ENCODE peak calls at places on chromosome 15, in six cellular contexts. One of them, this sample, is unnamed.
A peak's percentile ranks its signal among the peaks of the same experiment; 100 is the strongest.

GRCh38 chr15:67190326-67190725 is 64.1 kb downstream of the AAGAB start:
- DNase-seq in AG04449: no peak
- DNase-seq in cardiac fibroblast: no peak
- DNase-seq in A549: peak; percentile 11
- DNase-seq in mammary epithelial cell: no peak
- DNase-seq in CD8-positive, alpha-beta T cell: no peak
- DNase-seq in this sample: no peak

GRCh38 chr15:46111730-46112129 is 476.9 kb downstream of the SQOR start:
- DNase-seq in AG04449: no peak
- DNase-seq in cardiac fibroblast: no peak
- DNase-seq in A549: no peak
- DNase-seq in mammary epithelial cell: no peak
- DNase-seq in CD8-positive, alpha-beta T cell: no peak
- DNase-seq in this sample: no peak

GRCh38 chr15:40825661-40826088 is 2.8 kb downstream of the PPP1R14D start:
- DNase-seq in AG04449: no peak
- DNase-seq in cardiac fibroblast: peak; percentile 11
- DNase-seq in A549: peak; percentile 57
- DNase-seq in mammary epithelial cell: peak; percentile 49
- DNase-seq in CD8-positive, alpha-beta T cell: no peak
- DNase-seq in this sample: peak; percentile 52

GRCh38 chr15:67136802-67137201 is 71.4 kb downstream of the SMAD3 start:
- DNase-seq in AG04449: no peak
- DNase-seq in cardiac fibroblast: no peak
- DNase-seq in A549: no peak
- DNase-seq in mammary epithelial cell: no peak
- DNase-seq in CD8-positive, alpha-beta T cell: no peak
- DNase-seq in this sample: no peak

GRCh38 chr15:33553157-33553556 is 242.4 kb downstream of the RYR3 start:
- DNase-seq in AG04449: no peak
- DNase-seq in cardiac fibroblast: no peak
- DNase-seq in A549: no peak
- DNase-seq in mammary epithelial cell: no peak
- DNase-seq in CD8-positive, alpha-beta T cell: no peak
- DNase-seq in this sample: no peak

GRCh38 chr15:95024388-95024787 is 793.0 kb downstream of the MCTP2 start:
- DNase-seq in AG04449: no peak
- DNase-seq in cardiac fibroblast: peak; percentile 65
- DNase-seq in A549: peak; percentile 36
- DNase-seq in mammary epithelial cell: peak; percentile 37
- DNase-seq in CD8-positive, alpha-beta T cell: no peak
- DNase-seq in this sample: peak; percentile 7

GRCh38 chr15:32723171-32723948 is 5.6 kb downstream of the GREM1 start:
- DNase-seq in AG04449: no peak
- DNase-seq in cardiac fibroblast: no peak
- DNase-seq in A549: no peak
- DNase-seq in mammary epithelial cell: no peak
- DNase-seq in CD8-positive, alpha-beta T cell: no peak
- DNase-seq in this sample: no peak

GRCh38 chr15:77853008-77853328 is 220.3 kb upstream of the LINGO1 start:
- DNase-seq in AG04449: no peak
- DNase-seq in cardiac fibroblast: no peak
- DNase-seq in A549: no peak
- DNase-seq in mammary epithelial cell: no peak
- DNase-seq in CD8-positive, alpha-beta T cell: no peak
- DNase-seq in this sample: no peak

GRCh38 chr15:77733579-77734300 is 101.0 kb upstream of the LINGO1 start:
- DNase-seq in AG04449: no peak
- DNase-seq in cardiac fibroblast: no peak
- DNase-seq in A549: no peak
- DNase-seq in mammary epithelial cell: no peak
- DNase-seq in CD8-positive, alpha-beta T cell: no peak
- DNase-seq in this sample: no peak

GRCh38 chr15:48766196-48766595 is 44.7 kb downstream of the CEP152 start:
- DNase-seq in AG04449: no peak
- DNase-seq in cardiac fibroblast: peak; percentile 39
- DNase-seq in A549: peak; percentile 2
- DNase-seq in mammary epithelial cell: no peak
- DNase-seq in CD8-positive, alpha-beta T cell: no peak
- DNase-seq in this sample: no peak

GRCh38 chr15:90075420-90076289 is 26.6 kb downstream of the IDH2 start:
- DNase-seq in AG04449: no peak
- DNase-seq in cardiac fibroblast: no peak
- DNase-seq in A549: no peak
- DNase-seq in mammary epithelial cell: peak; percentile 86
- DNase-seq in CD8-positive, alpha-beta T cell: no peak
- DNase-seq in this sample: no peak

GRCh38 chr15:39623550-39623931 is 42.7 kb downstream of the THBS1 start:
- DNase-seq in AG04449: no peak
- DNase-seq in cardiac fibroblast: no peak
- DNase-seq in A549: no peak
- DNase-seq in mammary epithelial cell: no peak
- DNase-seq in CD8-positive, alpha-beta T cell: peak; percentile 66
- DNase-seq in this sample: no peak

GRCh38 chr15:68510558-68510957 is 68.2 kb upstream of the CORO2B start:
- DNase-seq in AG04449: no peak
- DNase-seq in cardiac fibroblast: no peak
- DNase-seq in A549: no peak
- DNase-seq in mammary epithelial cell: no peak
- DNase-seq in CD8-positive, alpha-beta T cell: no peak
- DNase-seq in this sample: no peak

GRCh38 chr15:57218826-57219576 is 157.3 kb upstream of the CGNL1 start:
- DNase-seq in AG04449: peak; percentile 93
- DNase-seq in cardiac fibroblast: peak; percentile 88
- DNase-seq in A549: peak; percentile 54
- DNase-seq in mammary epithelial cell: peak; percentile 15
- DNase-seq in CD8-positive, alpha-beta T cell: no peak
- DNase-seq in this sample: peak; percentile 92

GRCh38 chr15:31440754-31441298 is 114.2 kb downstream of the KLF13 start:
- DNase-seq in AG04449: no peak
- DNase-seq in cardiac fibroblast: peak; percentile 43
- DNase-seq in A549: no peak
- DNase-seq in mammary epithelial cell: no peak
- DNase-seq in CD8-positive, alpha-beta T cell: no peak
- DNase-seq in this sample: no peak

DNA sequence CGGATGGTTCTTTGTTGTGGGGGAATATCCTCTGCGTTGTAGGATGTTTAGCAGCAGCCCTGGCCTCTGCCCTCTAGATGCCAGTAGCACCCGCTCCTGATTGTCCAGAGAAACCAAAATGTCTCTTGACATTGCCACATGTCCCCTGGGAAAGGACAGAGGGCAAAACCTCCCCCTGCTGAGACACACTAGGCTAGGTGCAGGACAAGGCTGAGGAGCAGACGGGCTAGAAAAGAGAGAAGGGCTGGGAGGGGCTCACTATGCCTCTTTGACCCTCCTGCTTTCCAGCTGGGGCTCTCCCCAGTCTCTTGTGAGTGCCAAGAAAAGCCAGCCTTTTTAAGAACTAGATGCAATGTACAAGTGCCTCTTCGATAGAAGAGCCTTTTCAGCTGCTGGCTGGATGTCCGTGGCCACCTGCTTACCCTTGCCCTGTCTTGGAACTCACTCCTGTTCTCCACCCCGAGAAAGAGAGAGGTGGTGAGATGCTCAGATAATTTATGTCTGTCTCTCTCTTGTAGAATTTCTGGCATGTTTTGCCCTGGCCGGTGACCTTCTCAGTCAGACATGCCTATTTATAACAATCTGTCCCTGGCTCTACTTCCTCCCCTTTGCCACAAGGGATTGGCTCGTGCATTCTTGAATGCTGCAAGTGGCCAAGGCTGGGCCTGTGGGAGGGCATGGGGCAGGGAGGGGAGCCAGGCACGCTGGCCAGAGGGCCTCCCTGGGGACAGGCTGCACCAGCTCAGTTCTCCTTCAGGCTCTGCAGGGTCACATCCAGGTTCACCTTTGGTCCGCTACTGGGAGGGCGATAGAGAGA is 142.6 kb downstream of the RPLP1 start:
- DNase-seq in AG04449: no peak
- DNase-seq in cardiac fibroblast: no peak
- DNase-seq in A549: peak; percentile 56
- DNase-seq in mammary epithelial cell: no peak
- DNase-seq in CD8-positive, alpha-beta T cell: no peak
- DNase-seq in this sample: no peak
- H3K4me3 ChIP-seq in AG04449: no peak overlapping the region
- H3K4me3 ChIP-seq in cardiac fibroblast: no peak overlapping the region
- H3K4me3 ChIP-seq in A549: peak overlapping the region; percentile 7
- H3K4me3 ChIP-seq in mammary epithelial cell: no peak overlapping the region
- H3K4me3 ChIP-seq in CD8-positive, alpha-beta T cell: no peak overlapping the region
- H3K4me3 ChIP-seq in this sample: no peak overlapping the region

GRCh38 chr15:26866298-26867198 is at the start of gene GABRA5:
- DNase-seq in AG04449: no peak
- DNase-seq in cardiac fibroblast: peak; percentile 33
- DNase-seq in A549: peak; percentile 86
- DNase-seq in mammary epithelial cell: no peak
- DNase-seq in CD8-positive, alpha-beta T cell: no peak
- DNase-seq in this sample: no peak
- TF ChIP-seq CTCF in AG04449: peak; percentile 57
- TF ChIP-seq CTCF in cardiac fibroblast: no peak
- TF ChIP-seq CTCF in A549: peak; percentile 72
- TF ChIP-seq CTCF in mammary epithelial cell: peak; percentile 6
- TF ChIP-seq CTCF in CD8-positive, alpha-beta T cell: no peak
- TF ChIP-seq CTCF in this sample: peak; percentile 33

GRCh38 chr15:64092075-64092820 is 1.4 kb downstream of the CIAO2A start:
- DNase-seq in AG04449: no peak
- DNase-seq in cardiac fibroblast: no peak
- DNase-seq in A549: peak; percentile 44
- DNase-seq in mammary epithelial cell: no peak
- DNase-seq in CD8-positive, alpha-beta T cell: no peak
- DNase-seq in this sample: no peak
- H3K4me3 ChIP-seq in AG04449: peak overlapping the region; percentile 79
- H3K4me3 ChIP-seq in cardiac fibroblast: no peak overlapping the region
- H3K4me3 ChIP-seq in A549: peak overlapping the region; percentile 68
- H3K4me3 ChIP-seq in mammary epithelial cell: peak overlapping the region; percentile 67
- H3K4me3 ChIP-seq in CD8-positive, alpha-beta T cell: peak overlapping the region; percentile 76
- H3K4me3 ChIP-seq in this sample: peak overlapping the region; percentile 17

GRCh38 chr15:64164436-64164835 is 1.6 kb upstream of the PPIB start:
- DNase-seq in AG04449: no peak
- DNase-seq in cardiac fibroblast: no peak
- DNase-seq in A549: no peak
- DNase-seq in mammary epithelial cell: no peak
- DNase-seq in CD8-positive, alpha-beta T cell: no peak
- DNase-seq in this sample: no peak

GRCh38 chr15:64162478-64162868 is 349 bp downstream of the PPIB start:
- DNase-seq in AG04449: no peak
- DNase-seq in cardiac fibroblast: no peak
- DNase-seq in A549: no peak
- DNase-seq in mammary epithelial cell: no peak
- DNase-seq in CD8-positive, alpha-beta T cell: peak; percentile 28
- DNase-seq in this sample: no peak

GRCh38 chr15:64163662-64164362 is 990 bp upstream of the PPIB start:
- DNase-seq in AG04449: no peak
- DNase-seq in cardiac fibroblast: no peak
- DNase-seq in A549: no peak
- DNase-seq in mammary epithelial cell: peak; percentile 32
- DNase-seq in CD8-positive, alpha-beta T cell: no peak
- DNase-seq in this sample: no peak

GRCh38 chr15:64162869-64163661 is at the start of gene PPIB:
- DNase-seq in AG04449: peak; percentile 77
- DNase-seq in cardiac fibroblast: peak; percentile 97
- DNase-seq in A549: peak; percentile 98
- DNase-seq in mammary epithelial cell: peak; percentile 98
- DNase-seq in CD8-positive, alpha-beta T cell: peak; percentile 96
- DNase-seq in this sample: peak; percentile 95

DNA sequence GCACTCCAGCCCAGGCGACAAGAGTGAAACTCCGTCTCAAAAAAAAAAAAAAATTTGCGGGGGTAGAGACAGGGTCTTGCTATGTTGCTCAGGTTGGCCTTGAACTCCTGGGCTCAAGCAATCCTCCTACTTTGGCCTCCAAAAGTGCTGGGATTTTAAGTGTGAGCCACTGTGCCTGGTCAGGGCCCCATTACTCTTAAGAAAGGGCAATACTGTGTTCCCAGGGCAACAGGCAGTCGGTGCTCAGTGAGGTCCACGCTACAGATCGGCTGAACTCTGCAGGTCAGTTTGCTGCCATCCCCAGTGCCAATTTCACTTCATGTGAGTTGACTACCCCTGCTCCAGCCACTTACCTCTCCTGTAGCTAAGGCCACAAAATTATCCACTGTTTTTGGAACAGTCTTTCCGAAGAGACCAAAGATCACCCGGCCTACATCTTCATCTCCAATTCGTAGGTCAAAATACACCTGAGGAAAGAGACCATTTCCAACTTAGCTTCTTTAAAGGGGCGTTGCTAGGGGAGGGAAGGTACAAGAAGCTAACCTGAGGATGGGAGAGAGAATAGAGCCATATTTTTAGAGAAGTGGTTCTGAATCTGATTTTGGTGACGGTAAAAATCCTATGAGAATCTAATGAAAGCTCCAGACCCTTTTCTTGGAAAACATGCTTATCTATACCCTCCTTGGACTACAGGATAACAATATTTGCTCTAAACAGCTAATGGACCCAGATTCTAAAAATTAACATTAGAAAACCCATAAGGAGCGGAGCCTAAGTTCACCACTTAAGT is 939 bp downstream of the PPIB start:
- DNase-seq in AG04449: no peak
- DNase-seq in cardiac fibroblast: no peak
- DNase-seq in A549: no peak
- DNase-seq in mammary epithelial cell: no peak
- DNase-seq in CD8-positive, alpha-beta T cell: no peak
- DNase-seq in this sample: no peak
- TF ChIP-seq CTCF in AG04449: no peak
- TF ChIP-seq CTCF in cardiac fibroblast: no peak
- TF ChIP-seq CTCF in A549: no peak
- TF ChIP-seq CTCF in mammary epithelial cell: no peak
- TF ChIP-seq CTCF in CD8-positive, alpha-beta T cell: no peak
- TF ChIP-seq CTCF in this sample: no peak

DNA sequence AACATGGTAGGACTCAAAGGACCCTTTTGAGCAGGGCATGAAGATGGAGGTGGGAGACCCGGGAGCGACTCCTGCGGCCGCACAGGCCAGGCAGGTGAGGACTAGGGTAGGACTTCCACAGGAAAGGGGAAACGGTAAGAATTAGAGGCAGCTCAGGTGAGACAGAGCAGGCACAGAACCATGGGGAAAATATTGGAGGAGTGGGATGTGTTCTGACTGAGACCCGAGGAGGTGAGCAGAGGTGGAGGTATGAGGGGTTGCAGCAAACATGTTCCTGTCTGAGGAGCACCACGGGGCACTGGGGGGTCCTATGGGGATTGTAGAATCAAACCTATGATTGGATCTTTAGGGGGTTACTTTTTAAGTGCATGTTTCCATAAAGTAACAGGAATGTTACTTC is 1.4 kb upstream of the ISG20 start:
- DNase-seq in AG04449: no peak
- DNase-seq in cardiac fibroblast: no peak
- DNase-seq in A549: no peak
- DNase-seq in mammary epithelial cell: no peak
- DNase-seq in CD8-positive, alpha-beta T cell: no peak
- DNase-seq in this sample: no peak
- H3K4me3 ChIP-seq in AG04449: no peak overlapping the region
- H3K4me3 ChIP-seq in cardiac fibroblast: no peak overlapping the region
- H3K4me3 ChIP-seq in A549: no peak overlapping the region
- H3K4me3 ChIP-seq in mammary epithelial cell: no peak overlapping the region
- H3K4me3 ChIP-seq in CD8-positive, alpha-beta T cell: peak overlapping the region; percentile 63
- H3K4me3 ChIP-seq in this sample: no peak overlapping the region

This sample was measured in AG04450.